ENCODE peak calls at places on chromosome 3, in four cellular contexts. X is naive thymus-derived CD8-positive, alpha-beta T cell; K is stomach; C is stimulated activated CD4-positive, alpha-beta T cell treated with anti-CD3 and anti-CD28 coated beads, Interleukin-2, amount 100 ng/mL, for 24 hours. W is an unnamed sample.

GRCh38 chr3:136899622-136900158 is 37.7 kb downstream of the NCK1 start:
- DNase-seq in X (no peak), K (no peak), C (no peak), W (no peak)

GRCh38 chr3:183824761-183825379 is 507 bp downstream of the MAP6D1 start:
- DNase-seq in X (peak; percentile 13), K (no peak), C (no peak), W (peak; percentile 22)

GRCh38 chr3:188198760-188199327 is 44.9 kb downstream of the LPP start:
- DNase-seq in X (no peak), K (no peak), C (no peak), W (no peak)

GRCh38 chr3:155619118-155619915 is 125.6 kb downstream of the PLCH1 start:
- DNase-seq in X (no peak), K (no peak), C (no peak), W (no peak)

GRCh38 chr3:124246949-124247348 is 255.0 kb upstream of the ROPN1 start:
- DNase-seq in X (no peak), K (no peak), C (no peak), W (no peak)

GRCh38 chr3:107650788-107651187 is 128.0 kb downstream of the BBX start:
- DNase-seq in X (no peak), K (no peak), C (no peak), W (no peak)

GRCh38 chr3:83003917-83004316 is 1242.5 kb upstream of the GBE1 start:
- DNase-seq in X (no peak), K (no peak), C (no peak), W (no peak)

GRCh38 chr3:194166682-194167479 is 30.9 kb downstream of the HES1 start:
- DNase-seq in X (no peak), K (no peak), C (no peak), W (no peak)

GRCh38 chr3:99686955-99687612 is 48.7 kb downstream of the COL8A1 start:
- DNase-seq in X (no peak), K (peak; percentile 66), C (peak; percentile 36), W (peak; percentile 71)

GRCh38 chr3:40046149-40046548 is 236.7 kb downstream of the MYRIP start:
- DNase-seq in X (no peak), K (no peak), C (no peak), W (no peak)

GRCh38 chr3:113222412-113223086 is 11.2 kb downstream of the BOC start:
- DNase-seq in X (no peak), K (no peak), C (no peak), W (no peak)

GRCh38 chr3:158836312-158836711 is 34.5 kb downstream of the MFSD1 start:
- DNase-seq in X (no peak), K (no peak), C (no peak), W (no peak)

GRCh38 chr3:124923833-124924232 is 10.7 kb downstream of the MUC13 start:
- DNase-seq in X (no peak), K (no peak), C (no peak), W (no peak)

GRCh38 chr3:115581347-115582135 is 41.8 kb upstream of the GAP43 start:
- DNase-seq in X (no peak), K (no peak), C (no peak), W (peak; percentile 25)

GRCh38 chr3:45473841-45474240 is 85.5 kb downstream of the LARS2 start:
- DNase-seq in X (no peak), K (no peak), C (no peak), W (no peak)

W was measured in psoas muscle.